ENCODE peak calls at places on chromosomes 13 and 19, in six cellular contexts. One of them, this sample, is unnamed.

GRCh38 chr13:93861818-93862217 is 617.7 kb downstream of the DCT start:
- DNase-seq in AG04450: peak; percentile 24
- DNase-seq in activated B cell treated with CpG ODN at 0.5 μM for 24 hours: no peak
- DNase-seq in fibroblast of the conjunctiva: no peak
- DNase-seq in HL-60: no peak
- DNase-seq in keratinocyte: no peak
- DNase-seq in this sample: no peak

GRCh38 chr13:40613192-40613818 is 53.1 kb downstream of the FOXO1 start:
- DNase-seq in AG04450: no peak
- DNase-seq in activated B cell treated with CpG ODN at 0.5 μM for 24 hours: no peak
- DNase-seq in fibroblast of the conjunctiva: no peak
- DNase-seq in HL-60: no peak
- DNase-seq in keratinocyte: no peak
- DNase-seq in this sample: peak; percentile 54

GRCh38 chr13:39765801-39766463 is 110.5 kb downstream of the COG6 start:
- DNase-seq in AG04450: no peak
- DNase-seq in activated B cell treated with CpG ODN at 0.5 μM for 24 hours: no peak
- DNase-seq in fibroblast of the conjunctiva: no peak
- DNase-seq in HL-60: no peak
- DNase-seq in keratinocyte: no peak
- DNase-seq in this sample: no peak

GRCh38 chr19:41641879-41642485 is 15.1 kb upstream of the CEACAM4 start:
- DNase-seq in AG04450: peak; percentile 6
- DNase-seq in activated B cell treated with CpG ODN at 0.5 μM for 24 hours: no peak
- DNase-seq in fibroblast of the conjunctiva: peak; percentile 16
- DNase-seq in HL-60: peak; percentile 60
- DNase-seq in keratinocyte: no peak
- DNase-seq in this sample: peak; percentile 87

GRCh38 chr19:46551175-46551574 is 50.0 kb upstream of the CALM3 start:
- DNase-seq in AG04450: no peak
- DNase-seq in activated B cell treated with CpG ODN at 0.5 μM for 24 hours: no peak
- DNase-seq in fibroblast of the conjunctiva: no peak
- DNase-seq in HL-60: peak; percentile 20
- DNase-seq in keratinocyte: no peak
- DNase-seq in this sample: no peak

GRCh38 chr13:112963641-112964040 is 5.4 kb upstream of the MCF2L start:
- DNase-seq in AG04450: no peak
- DNase-seq in activated B cell treated with CpG ODN at 0.5 μM for 24 hours: no peak
- DNase-seq in fibroblast of the conjunctiva: no peak
- DNase-seq in HL-60: no peak
- DNase-seq in keratinocyte: no peak
- DNase-seq in this sample: no peak

GRCh38 chr19:32519023-32519422 is 62.0 kb upstream of the PDCD5 start:
- DNase-seq in AG04450: no peak
- DNase-seq in activated B cell treated with CpG ODN at 0.5 μM for 24 hours: no peak
- DNase-seq in fibroblast of the conjunctiva: no peak
- DNase-seq in HL-60: no peak
- DNase-seq in keratinocyte: no peak
- DNase-seq in this sample: no peak

GRCh38 chr13:38210928-38211596 is 138.6 kb upstream of the UFM1 start:
- DNase-seq in AG04450: no peak
- DNase-seq in activated B cell treated with CpG ODN at 0.5 μM for 24 hours: no peak
- DNase-seq in fibroblast of the conjunctiva: no peak
- DNase-seq in HL-60: no peak
- DNase-seq in keratinocyte: no peak
- DNase-seq in this sample: no peak

GRCh38 chr13:49052801-49053200 is 77.1 kb downstream of the FNDC3A start:
- DNase-seq in AG04450: no peak
- DNase-seq in activated B cell treated with CpG ODN at 0.5 μM for 24 hours: no peak
- DNase-seq in fibroblast of the conjunctiva: no peak
- DNase-seq in HL-60: no peak
- DNase-seq in keratinocyte: no peak
- DNase-seq in this sample: no peak

GRCh38 chr19:15323496-15324235 is 8.7 kb downstream of the BRD4 start:
- DNase-seq in AG04450: no peak
- DNase-seq in activated B cell treated with CpG ODN at 0.5 μM for 24 hours: no peak
- DNase-seq in fibroblast of the conjunctiva: peak; percentile 45
- DNase-seq in HL-60: peak; percentile 66
- DNase-seq in keratinocyte: no peak
- DNase-seq in this sample: no peak

GRCh38 chr13:26503826-26504594 is 53.5 kb upstream of the WASF3 start:
- DNase-seq in AG04450: no peak
- DNase-seq in activated B cell treated with CpG ODN at 0.5 μM for 24 hours: no peak
- DNase-seq in fibroblast of the conjunctiva: no peak
- DNase-seq in HL-60: no peak
- DNase-seq in keratinocyte: no peak
- DNase-seq in this sample: no peak

GRCh38 chr13:21979156-21979819 is 308.4 kb downstream of the FGF9 start:
- DNase-seq in AG04450: no peak
- DNase-seq in activated B cell treated with CpG ODN at 0.5 μM for 24 hours: no peak
- DNase-seq in fibroblast of the conjunctiva: no peak
- DNase-seq in HL-60: no peak
- DNase-seq in keratinocyte: no peak
- DNase-seq in this sample: no peak

GRCh38 chr19:45800009-45800553 is 7.4 kb upstream of the DMWD start:
- DNase-seq in AG04450: peak; percentile 20
- DNase-seq in activated B cell treated with CpG ODN at 0.5 μM for 24 hours: no peak
- DNase-seq in fibroblast of the conjunctiva: no peak
- DNase-seq in HL-60: no peak
- DNase-seq in keratinocyte: no peak
- DNase-seq in this sample: no peak

GRCh38 chr13:81987159-81987558 is 1646.2 kb upstream of the SPRY2 start:
- DNase-seq in AG04450: no peak
- DNase-seq in activated B cell treated with CpG ODN at 0.5 μM for 24 hours: no peak
- DNase-seq in fibroblast of the conjunctiva: no peak
- DNase-seq in HL-60: no peak
- DNase-seq in keratinocyte: no peak
- DNase-seq in this sample: no peak

GRCh38 chr19:45938733-45939319 is 24.2 kb upstream of the NANOS2 start:
- DNase-seq in AG04450: no peak
- DNase-seq in activated B cell treated with CpG ODN at 0.5 μM for 24 hours: no peak
- DNase-seq in fibroblast of the conjunctiva: no peak
- DNase-seq in HL-60: peak; percentile 20
- DNase-seq in keratinocyte: no peak
- DNase-seq in this sample: no peak

GRCh38 chr13:95982144-95982543 is 71.1 kb downstream of the UGGT2 start:
- DNase-seq in AG04450: no peak
- DNase-seq in activated B cell treated with CpG ODN at 0.5 μM for 24 hours: no peak
- DNase-seq in fibroblast of the conjunctiva: no peak
- DNase-seq in HL-60: no peak
- DNase-seq in keratinocyte: no peak
- DNase-seq in this sample: no peak

GRCh38 chr19:18844806-18845329 is 13.1 kb downstream of the UPF1 start:
- DNase-seq in AG04450: no peak
- DNase-seq in activated B cell treated with CpG ODN at 0.5 μM for 24 hours: no peak
- DNase-seq in fibroblast of the conjunctiva: no peak
- DNase-seq in HL-60: no peak
- DNase-seq in keratinocyte: no peak
- DNase-seq in this sample: no peak

GRCh38 chr19:1252221-1252817 is 3.9 kb downstream of the MIDN start:
- DNase-seq in AG04450: no peak
- DNase-seq in activated B cell treated with CpG ODN at 0.5 μM for 24 hours: peak; percentile 49
- DNase-seq in fibroblast of the conjunctiva: peak; percentile 98
- DNase-seq in HL-60: peak; percentile 84
- DNase-seq in keratinocyte: no peak
- DNase-seq in this sample: peak; percentile 72

GRCh38 chr13:102555914-102556553 is 40.8 kb upstream of the TPP2 start:
- DNase-seq in AG04450: no peak
- DNase-seq in activated B cell treated with CpG ODN at 0.5 μM for 24 hours: no peak
- DNase-seq in fibroblast of the conjunctiva: peak; percentile 20
- DNase-seq in HL-60: no peak
- DNase-seq in keratinocyte: peak; percentile 9
- DNase-seq in this sample: peak; percentile 28

GRCh38 chr13:32309812-32310706 is 5.1 kb downstream of the ZAR1L start:
- DNase-seq in AG04450: peak; percentile 41
- DNase-seq in activated B cell treated with CpG ODN at 0.5 μM for 24 hours: no peak
- DNase-seq in fibroblast of the conjunctiva: peak; percentile 59
- DNase-seq in HL-60: peak; percentile 45
- DNase-seq in keratinocyte: no peak
- DNase-seq in this sample: peak; percentile 59

GRCh38 chr13:38417727-38418126 is 68.1 kb downstream of the UFM1 start:
- DNase-seq in AG04450: no peak
- DNase-seq in activated B cell treated with CpG ODN at 0.5 μM for 24 hours: no peak
- DNase-seq in fibroblast of the conjunctiva: peak; percentile 8
- DNase-seq in HL-60: no peak
- DNase-seq in keratinocyte: no peak
- DNase-seq in this sample: peak; percentile 11

GRCh38 chr19:51721905-51722304 is 1.9 kb downstream of the HAS1 start:
- DNase-seq in AG04450: no peak
- DNase-seq in activated B cell treated with CpG ODN at 0.5 μM for 24 hours: no peak
- DNase-seq in fibroblast of the conjunctiva: no peak
- DNase-seq in HL-60: no peak
- DNase-seq in keratinocyte: no peak
- DNase-seq in this sample: no peak

GRCh38 chr13:46104868-46105267 is at the start of gene CPB2:
- DNase-seq in AG04450: no peak
- DNase-seq in activated B cell treated with CpG ODN at 0.5 μM for 24 hours: no peak
- DNase-seq in fibroblast of the conjunctiva: no peak
- DNase-seq in HL-60: no peak
- DNase-seq in keratinocyte: no peak
- DNase-seq in this sample: no peak

GRCh38 chr13:39322836-39323585 is 280.0 kb downstream of the LHFPL6 start:
- DNase-seq in AG04450: no peak
- DNase-seq in activated B cell treated with CpG ODN at 0.5 μM for 24 hours: no peak
- DNase-seq in fibroblast of the conjunctiva: no peak
- DNase-seq in HL-60: no peak
- DNase-seq in keratinocyte: no peak
- DNase-seq in this sample: no peak

GRCh38 chr19:5865772-5866171 is 4.6 kb downstream of the FUT5 start:
- DNase-seq in AG04450: no peak
- DNase-seq in activated B cell treated with CpG ODN at 0.5 μM for 24 hours: no peak
- DNase-seq in fibroblast of the conjunctiva: no peak
- DNase-seq in HL-60: no peak
- DNase-seq in keratinocyte: no peak
- DNase-seq in this sample: no peak

GRCh38 chr13:47215741-47216140 is 318.9 kb upstream of the HTR2A start:
- DNase-seq in AG04450: peak; percentile 68
- DNase-seq in activated B cell treated with CpG ODN at 0.5 μM for 24 hours: no peak
- DNase-seq in fibroblast of the conjunctiva: peak; percentile 59
- DNase-seq in HL-60: no peak
- DNase-seq in keratinocyte: peak; percentile 83
- DNase-seq in this sample: no peak

This sample was measured in GM20000.